ENCODE peak calls at places on chromosomes 4 and X, in nine cellular contexts. Q is activated B cell treated with CpG ODN at 0.5 μM for 24 hours; Y is mammary epithelial cell; I is GM06990; P is fibroblast of mammary gland; C is CD4-positive, alpha-beta T cell; O is ovary; S is cardiac fibroblast; A is fibroblast of lung. F is an unnamed sample.

GRCh38 chr4:83125738-83126141 is 11.2 kb upstream of the PLAC8 start:
- DNase-seq in Q (no peak), Y (no peak), I (no peak), P (no peak), C (peak; percentile 33), O (no peak), S (no peak), A (no peak), F (no peak)

GRCh38 chrX:39653656-39654055 is 444.1 kb downstream of the BCOR start:
- DNase-seq in Q (no peak), Y (no peak), I (no peak), P (no peak), C (no peak), O (no peak), S (no peak), A (no peak), F (no peak)

GRCh38 chr4:168837922-168838321 is 172.1 kb downstream of the CBR4 start:
- DNase-seq in Q (no peak), Y (no peak), I (no peak), P (no peak), C (no peak), O (no peak), S (no peak), A (peak; percentile 68), F (no peak)

GRCh38 chrX:132483523-132483922 is 5.3 kb downstream of the MBNL3 start:
- DNase-seq in Q (no peak), Y (no peak), I (no peak), P (no peak), C (no peak), O (no peak), S (no peak), A (no peak), F (no peak)

GRCh38 chrX:101462892-101463291 is 22.4 kb upstream of the ARMCX4 start:
- DNase-seq in Q (no peak), Y (peak; percentile 16), I (no peak), P (peak; percentile 39), C (no peak), O (no peak), S (peak; percentile 29), A (peak; percentile 29), F (peak; percentile 35)

GRCh38 chrX:77426811-77427210 is 20.4 kb upstream of the FGF16 start:
- DNase-seq in Q (no peak), Y (peak; percentile 32), I (no peak), P (peak; percentile 68), C (no peak), O (no peak), S (peak; percentile 55), A (peak; percentile 55), F (no peak)

GRCh38 chr4:7842384-7843279 is 97.0 kb downstream of the AFAP1 start:
- DNase-seq in Q (no peak), Y (peak; percentile 92), I (no peak), P (peak; percentile 99), C (no peak), O (peak; percentile 68), S (peak; percentile 99), A (peak; percentile 99), F (no peak)

GRCh38 chrX:9848718-9849481 is 62.7 kb downstream of the SHROOM2 start:
- DNase-seq in Q (no peak), Y (no peak), I (no peak), P (no peak), C (no peak), O (no peak), S (no peak), A (no peak), F (no peak)

GRCh38 chr4:176274441-176274840 is 5.4 kb upstream of the ASB5 start:
- DNase-seq in Q (no peak), Y (peak; percentile 90), I (no peak), P (peak; percentile 84), C (no peak), O (no peak), S (no peak), A (peak; percentile 73), F (no peak)

GRCh38 chr4:88828846-88829245 is 131.2 kb upstream of the NAP1L5 start:
- DNase-seq in Q (no peak), Y (no peak), I (no peak), P (peak; percentile 30), C (no peak), O (no peak), S (peak; percentile 59), A (peak; percentile 72), F (no peak)

DNA sequence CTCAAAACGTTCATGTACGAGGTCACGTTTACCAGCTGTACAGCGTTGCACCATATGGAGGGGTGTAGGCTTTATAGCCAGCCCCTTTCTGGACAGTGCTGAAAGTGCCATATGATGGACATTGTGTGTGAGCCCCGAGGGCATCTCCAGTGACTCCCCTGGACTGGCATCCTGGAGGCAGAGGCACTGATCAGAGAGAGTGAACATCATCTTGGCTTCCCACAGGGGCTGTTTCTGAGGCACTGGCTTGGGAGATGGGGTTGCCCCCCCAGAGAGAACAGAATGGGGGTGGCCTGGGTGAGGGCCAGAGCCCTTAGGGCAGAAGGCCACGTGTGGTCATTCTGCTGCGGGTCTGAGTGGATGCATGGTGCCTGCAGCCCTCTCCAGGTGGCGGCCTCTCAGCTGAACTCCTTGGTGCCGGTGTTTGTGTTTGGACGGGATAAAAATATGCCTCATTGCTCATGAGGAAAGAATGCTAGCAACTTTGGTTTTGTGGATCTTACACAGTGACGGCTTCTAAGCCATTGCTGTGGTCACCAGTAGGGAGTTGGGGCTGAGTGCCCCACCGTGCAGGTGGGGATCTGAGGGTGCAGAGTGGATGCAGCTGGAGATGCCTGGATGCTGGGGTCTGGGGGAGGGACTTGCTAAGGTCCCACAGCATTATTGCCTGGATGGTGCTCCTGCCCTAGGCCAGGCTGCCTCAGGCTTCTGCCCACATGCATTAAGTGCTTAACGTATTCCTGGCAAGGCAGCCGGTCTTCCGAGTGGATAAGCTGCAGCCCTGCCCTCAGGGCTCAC is 3.4 kb downstream of the WFS1 start:
- DNase-seq in Q (no peak), Y (peak; percentile 63), I (no peak), P (peak; percentile 60), C (no peak), O (peak; percentile 45), S (peak; percentile 66), A (peak; percentile 65), F (no peak)
- TF ChIP-seq CTCF in Q (no peak), Y (no peak), I (no peak), P (no peak), C (no peak), O (no peak), S (no peak), A (no peak), F (no peak)

GRCh38 chr4:180950377-180950776 is 1292.8 kb upstream of the TENM3 start:
- DNase-seq in Q (no peak), Y (peak; percentile 59), I (no peak), P (peak; percentile 21), C (no peak), O (no peak), S (no peak), A (no peak), F (no peak)

GRCh38 chr4:180951312-180951711 is 1291.9 kb upstream of the TENM3 start:
- DNase-seq in Q (no peak), Y (no peak), I (no peak), P (no peak), C (no peak), O (no peak), S (no peak), A (no peak), F (no peak)

GRCh38 chr4:180949825-180950224 is 1293.4 kb upstream of the TENM3 start:
- DNase-seq in Q (no peak), Y (peak; percentile 93), I (no peak), P (peak; percentile 11), C (no peak), O (no peak), S (no peak), A (no peak), F (no peak)

GRCh38 chr4:180953572-180953971 is 1289.6 kb upstream of the TENM3 start:
- DNase-seq in Q (no peak), Y (no peak), I (no peak), P (no peak), C (no peak), O (no peak), S (no peak), A (no peak), F (no peak)
- TF ChIP-seq CTCF in Q (no peak), Y (peak; percentile 29), I (no peak), P (peak; percentile 23), C (no peak), O (no peak), S (no peak), A (no peak), F (no peak)

GRCh38 chr4:16027626-16028025 is 56.2 kb downstream of the PROM1 start:
- DNase-seq in Q (no peak), Y (no peak), I (no peak), P (peak; percentile 63), C (no peak), O (no peak), S (no peak), A (peak; percentile 5), F (no peak)

GRCh38 chr4:16031554-16032381 is 52.1 kb downstream of the PROM1 start:
- DNase-seq in Q (no peak), Y (no peak), I (no peak), P (no peak), C (no peak), O (no peak), S (no peak), A (no peak), F (no peak)

GRCh38 chr4:16027114-16027513 is 56.7 kb downstream of the PROM1 start:
- DNase-seq in Q (no peak), Y (peak; percentile 69), I (no peak), P (peak; percentile 61), C (no peak), O (no peak), S (no peak), A (peak; percentile 11), F (no peak)

GRCh38 chr4:16029886-16030285 is 53.9 kb downstream of the PROM1 start:
- DNase-seq in Q (no peak), Y (no peak), I (no peak), P (no peak), C (no peak), O (no peak), S (no peak), A (no peak), F (no peak)

DNA sequence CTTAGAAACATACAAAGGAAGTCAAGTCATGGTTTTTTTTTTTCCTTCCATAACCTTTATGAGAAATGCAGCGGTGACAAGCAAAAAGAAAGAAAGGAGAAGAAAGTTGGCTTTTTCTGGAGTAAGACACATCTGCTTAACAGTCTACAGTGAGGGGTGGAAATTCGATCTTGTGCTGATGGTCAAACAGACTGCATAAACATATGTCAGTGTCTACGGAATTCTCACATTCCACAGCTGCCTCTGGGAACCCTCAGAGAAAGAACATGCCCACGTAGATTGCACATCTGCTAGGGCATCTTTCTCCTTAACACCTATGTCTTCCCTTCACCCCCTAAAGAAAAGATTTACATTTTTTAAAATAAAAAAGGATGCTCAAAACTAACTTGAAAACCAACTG is 54.5 kb downstream of the PROM1 start:
- DNase-seq in Q (no peak), Y (no peak), I (no peak), P (peak; percentile 80), C (no peak), O (no peak), S (peak; percentile 54), A (peak; percentile 58), F (no peak)
- TF ChIP-seq CTCF in Q (no peak), Y (no peak), I (no peak), P (no peak), C (no peak), O (no peak), S (no peak), A (no peak), F (no peak)

DNA sequence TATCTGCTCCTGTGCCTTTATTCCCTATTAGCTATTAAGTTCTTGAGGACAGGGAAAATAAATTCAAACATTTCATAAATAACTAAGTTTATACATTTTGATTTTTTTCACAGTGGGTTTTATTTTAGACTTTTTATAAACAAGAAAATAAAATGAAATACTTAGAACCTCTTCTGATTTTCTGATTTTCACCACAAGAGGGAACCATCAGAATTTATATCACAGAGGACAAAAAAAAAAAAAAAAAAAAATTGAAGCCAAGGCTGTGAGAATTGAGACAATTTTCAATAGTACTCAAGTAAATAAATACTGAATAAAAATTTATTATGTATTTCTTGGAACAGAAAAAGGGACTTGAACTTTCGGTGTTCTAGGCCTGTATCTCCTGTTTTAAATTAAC is 288.1 kb downstream of the SH3BGRL start:
- DNase-seq in Q (no peak), Y (no peak), I (no peak), P (peak; percentile 3), C (no peak), O (no peak), S (no peak), A (peak; percentile 0), F (no peak)
- TF ChIP-seq CTCF in Q (no peak), Y (peak; percentile 18), I (no peak), P (peak; percentile 12), C (no peak), O (no peak), S (no peak), A (no peak), F (no peak)